ENCODE peak calls at places on chromosomes 1 and 21, in seven cellular contexts. Y, J, O, K, V, F and Q are unnamed samples.

GRCh38 chr21:14300074-14300473 is 82.9 kb downstream of the HSPA13 start:
- DNase-seq in Y (no peak), J (no peak), O (no peak), K (no peak), V (no peak), F (no peak), Q (no peak)

GRCh38 chr1:172450524-172450885 is 6.6 kb upstream of the PIGC start:
- DNase-seq in Y (no peak), J (no peak), O (no peak), K (no peak), V (no peak), F (no peak), Q (no peak)

GRCh38 chr1:995665-996633 is 3.9 kb downstream of the HES4 start:
- DNase-seq in Y (peak), J (no peak), O (no peak), K (no peak), V (no peak), F (no peak), Q (no peak)

GRCh38 chr1:9603307-9603706 is 14.6 kb downstream of the TMEM201 start:
- DNase-seq in Y (no peak), J (no peak), O (no peak), K (no peak), V (no peak), F (no peak), Q (no peak)

GRCh38 chr1:83098791-83099190 is 900.1 kb downstream of the TTLL7 start:
- DNase-seq in Y (no peak), J (no peak), O (no peak), K (no peak), V (no peak), F (no peak), Q (no peak)

GRCh38 chr1:230308039-230308438 is 118.1 kb downstream of the PGBD5 start:
- DNase-seq in Y (peak), J (no peak), O (no peak), K (peak), V (peak), F (no peak), Q (no peak)

GRCh38 chr21:26227146-26227545 is 56.6 kb upstream of the APP start:
- DNase-seq in Y (no peak), J (no peak), O (no peak), K (no peak), V (no peak), F (no peak), Q (no peak)

GRCh38 chr1:241167121-241167619 is 189.8 kb downstream of the RGS7 start:
- DNase-seq in Y (no peak), J (no peak), O (no peak), K (no peak), V (peak), F (no peak), Q (no peak)

GRCh38 chr21:36744560-36745231 is 45.8 kb downstream of the SIM2 start:
- DNase-seq in Y (no peak), J (no peak), O (no peak), K (no peak), V (peak), F (no peak), Q (no peak)

GRCh38 chr1:206117151-206117948 is at the start of gene AVPR1B:
- DNase-seq in Y (peak), J (no peak), O (no peak), K (peak), V (no peak), F (no peak), Q (peak)

GRCh38 chr1:66397192-66397591 is 136.8 kb upstream of the SGIP1 start:
- DNase-seq in Y (no peak), J (no peak), O (no peak), K (no peak), V (no peak), F (no peak), Q (no peak)

GRCh38 chr1:183180634-183181056 is 5.4 kb upstream of the LAMC2 start:
- DNase-seq in Y (peak), J (no peak), O (no peak), K (peak), V (peak), F (no peak), Q (no peak)